ENCODE peak calls at places on chromosomes 11 and 22, in five cellular contexts. S is HAP-1; W is NCI-H524; O is stimulated activated CD4-positive, alpha-beta T cell treated with anti-CD3 and anti-CD28 coated beads, Interleukin-1b, Interleukin-23, amount 100 ng/mL, for 24 hours; D is adrenal gland. T is an unnamed sample.

GRCh38 chr11:118530180-118530682 is 761 bp upstream of the TMEM25 start:
- DNase-seq in S (no peak), W (no peak), O (no peak), D (no peak), T (no peak)

GRCh38 chr22:45844949-45845613 is 131.9 kb downstream of the WNT7B start:
- DNase-seq in S (peak), W (no peak), O (no peak), D (no peak), T (no peak)

GRCh38 chr11:47523491-47524199 is 29.3 kb downstream of the CELF1 start:
- DNase-seq in S (no peak), W (no peak), O (no peak), D (peak), T (no peak)

GRCh38 chr22:27918351-27919221 is 470 bp downstream of the PITPNB start:
- DNase-seq in S (peak), W (peak), O (peak), D (peak), T (peak)

GRCh38 chr22:36385491-36386350 is 2.0 kb downstream of the MYH9 start:
- DNase-seq in S (peak), W (no peak), O (peak), D (peak), T (peak)

GRCh38 chr11:107924306-107924705 is 3.9 kb upstream of the RAB39A start:
- DNase-seq in S (no peak), W (no peak), O (no peak), D (no peak), T (no peak)

GRCh38 chr11:20276661-20277000 is 86.9 kb upstream of the HTATIP2 start:
- DNase-seq in S (no peak), W (no peak), O (no peak), D (no peak), T (no peak)

GRCh38 chr11:34604909-34605308 is 16.0 kb upstream of the EHF start:
- DNase-seq in S (no peak), W (no peak), O (no peak), D (no peak), T (no peak)

GRCh38 chr11:134498326-134499139 is 86.5 kb upstream of the B3GAT1 start:
- DNase-seq in S (no peak), W (no peak), O (no peak), D (no peak), T (no peak)

GRCh38 chr11:16086229-16086628 is 270.1 kb downstream of the SOX6 start:
- DNase-seq in S (peak), W (peak), O (no peak), D (no peak), T (no peak)

T was measured in left cardiac atrium.